ENCODE peak calls at places on chromosome 7, in four cellular contexts. D is GM12878, T is HepG2, F is H1. Z is an unnamed sample.

GRCh38 chr7:38040831-38041230 is 120.4 kb downstream of the EPDR1 start:
- DNase-seq in F (no peak), T (no peak), D (no peak), Z (peak; percentile 57)

GRCh38 chr7:127391591-127392181 is 822 bp downstream of the ZNF800 start:
- DNase-seq in T (no peak), F (no peak), D (no peak), Z (no peak)

GRCh38 chr7:111561659-111561908 is 708 bp downstream of the IMMP2L start:
- DNase-seq in F (no peak), T (no peak), D (no peak), Z (no peak)

GRCh38 chr7:100673942-100674431 is 447 bp downstream of the GNB2 start:
- DNase-seq in F (no peak), T (no peak), D (no peak), Z (peak; percentile 69)

GRCh38 chr7:87886875-87887274 is 10.6 kb downstream of the DBF4 start:
- DNase-seq in D (no peak), F (no peak), T (peak; percentile 20), Z (peak; percentile 17)

GRCh38 chr7:81161459-81162075 is 242.7 kb upstream of the SEMA3C start:
- DNase-seq in F (no peak), D (no peak), T (peak; percentile 65), Z (no peak)

GRCh38 chr7:44959956-44960640 is 18.7 kb downstream of the MYO1G start:
- DNase-seq in F (no peak), D (no peak), T (no peak), Z (peak; percentile 15)

GRCh38 chr7:2661096-2661449 is 26.9 kb upstream of the AMZ1 start:
- DNase-seq in T (no peak), D (no peak), F (no peak), Z (no peak)

GRCh38 chr7:134480730-134481129 is 21.8 kb upstream of the AKR1B1 start:
- DNase-seq in T (peak; percentile 78), F (no peak), D (no peak), Z (no peak)

GRCh38 chr7:145224775-145225174 is 388.9 kb upstream of the TPK1 start:
- DNase-seq in F (no peak), T (no peak), D (no peak), Z (no peak)

GRCh38 chr7:24786306-24786705 is 29.0 kb upstream of the GSDME start:
- DNase-seq in D (no peak), F (no peak), T (no peak), Z (no peak)

GRCh38 chr7:53087274-53087673 is 51.8 kb downstream of the POM121L12 start:
- DNase-seq in F (no peak), T (no peak), D (no peak), Z (no peak)

GRCh38 chr7:7565746-7566650 is 686 bp upstream of the MIOS start:
- DNase-seq in D (no peak), T (peak; percentile 21), F (no peak), Z (peak; percentile 47)

GRCh38 chr7:37942934-37943610 is 22.6 kb downstream of the EPDR1 start:
- DNase-seq in D (peak; percentile 33), T (peak; percentile 100), F (no peak), Z (peak; percentile 12)

GRCh38 chr7:30837581-30837980 is 66.4 kb downstream of the MINDY4 start:
- DNase-seq in F (no peak), D (no peak), T (no peak), Z (no peak)

GRCh38 chr7:139709460-139709859 is 68.3 kb downstream of the HIPK2 start:
- DNase-seq in F (no peak), D (no peak), T (no peak), Z (peak; percentile 84)

GRCh38 chr7:55593172-55593514 is 20.8 kb upstream of the VOPP1 start:
- DNase-seq in T (no peak), F (no peak), D (no peak), Z (no peak)

GRCh38 chr7:55594870-55595269 is 22.6 kb upstream of the VOPP1 start:
- DNase-seq in T (no peak), F (no peak), D (no peak), Z (no peak)

GRCh38 chr7:55592492-55592891 is 20.2 kb upstream of the VOPP1 start:
- DNase-seq in T (no peak), F (no peak), D (no peak), Z (no peak)

GRCh38 chr7:55594414-55594813 is 22.1 kb upstream of the VOPP1 start:
- DNase-seq in F (no peak), D (no peak), T (no peak), Z (no peak)

DNA sequence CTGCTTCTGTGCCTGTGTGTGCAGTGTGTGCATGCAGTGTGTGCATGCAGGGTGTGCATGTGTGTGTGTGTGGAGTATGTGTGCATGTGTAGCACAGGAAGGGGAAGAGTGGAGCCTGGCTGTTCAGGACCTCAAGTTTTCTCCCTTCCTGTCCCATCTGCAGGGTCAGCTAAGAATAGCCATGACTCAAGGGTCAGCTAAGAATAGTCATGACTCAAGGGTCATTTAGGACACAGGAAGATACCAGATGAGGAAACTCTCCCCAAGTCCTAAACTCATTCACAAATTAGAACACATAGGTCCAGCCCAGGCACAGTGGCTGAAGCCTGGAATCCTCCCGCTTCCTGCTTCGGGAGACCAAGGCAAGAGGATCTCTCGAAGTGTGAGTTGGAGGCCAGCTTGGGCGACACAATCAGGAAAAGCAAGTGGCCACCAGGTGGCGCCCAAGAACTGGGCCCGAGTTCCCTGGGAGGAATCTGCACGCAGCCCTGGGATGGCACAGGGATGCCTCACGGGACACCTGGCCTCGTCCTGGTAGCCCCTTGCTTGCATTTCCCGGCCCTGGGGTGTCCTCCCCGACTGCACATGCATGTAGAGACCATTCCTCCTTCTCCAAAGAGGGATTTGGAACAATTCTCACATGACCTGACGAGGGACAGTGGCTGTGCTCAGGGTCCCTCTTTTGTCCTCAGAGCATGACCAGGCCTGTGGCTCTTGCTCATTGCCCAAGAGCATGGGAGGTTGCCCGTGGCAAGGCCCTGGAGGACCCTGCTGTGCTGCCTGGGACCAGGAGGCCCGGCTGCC is 21.4 kb upstream of the VOPP1 start:
- DNase-seq in D (no peak), F (no peak), T (peak; percentile 38), Z (peak; percentile 80)
- TF ChIP-seq TCF12 in D (no peak), F (no peak), T (no peak), Z (no peak)

GRCh38 chr7:32244806-32245345 is 174.7 kb upstream of the PDE1C start:
- DNase-seq in T (no peak), F (no peak), D (no peak), Z (no peak)

GRCh38 chr7:32239764-32240163 is 169.6 kb upstream of the PDE1C start:
- DNase-seq in T (no peak), D (no peak), F (no peak), Z (no peak)

GRCh38 chr7:32241636-32242035 is 171.4 kb upstream of the PDE1C start:
- DNase-seq in F (no peak), D (no peak), T (no peak), Z (no peak)

GRCh38 chr7:32242436-32242835 is 172.2 kb upstream of the PDE1C start:
- DNase-seq in D (no peak), F (no peak), T (no peak), Z (no peak)

DNA sequence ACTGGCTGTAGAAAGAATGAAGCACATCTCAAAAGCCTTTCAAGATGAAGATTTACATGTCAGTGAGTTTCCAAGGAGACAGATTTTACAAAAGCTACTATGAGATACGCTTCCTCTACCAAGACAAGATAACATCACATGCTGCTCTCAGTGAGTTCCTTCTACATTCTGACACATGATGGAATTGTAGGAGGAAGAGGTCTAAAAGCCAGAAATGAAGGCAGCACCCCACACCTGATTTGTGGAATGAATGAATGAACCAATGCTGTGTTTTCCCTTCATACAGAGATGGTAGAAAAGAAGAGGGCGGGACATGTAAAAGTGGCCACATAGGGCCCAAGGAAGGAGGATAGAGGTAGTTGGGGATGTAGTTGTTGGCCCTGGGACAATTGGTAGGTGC is 173.7 kb upstream of the PDE1C start:
- DNase-seq in D (no peak), T (no peak), F (no peak), Z (no peak)
- TF ChIP-seq TCF12 in D (no peak), T (no peak), F (no peak), Z (no peak)

GRCh38 chr7:156067156-156067555 is 254.9 kb upstream of the SHH start:
- DNase-seq in F (no peak), T (no peak), D (no peak), Z (no peak)

GRCh38 chr7:156063241-156063810 is 251.1 kb upstream of the SHH start:
- DNase-seq in T (no peak), D (no peak), F (no peak), Z (no peak)

GRCh38 chr7:156065400-156065799 is 253.1 kb upstream of the SHH start:
- DNase-seq in T (no peak), D (no peak), F (no peak), Z (no peak)

GRCh38 chr7:156062286-156062685 is 250.0 kb upstream of the SHH start:
- DNase-seq in D (no peak), F (no peak), T (no peak), Z (no peak)

GRCh38 chr7:156064921-156065386 is 252.7 kb upstream of the SHH start:
- DNase-seq in F (no peak), T (peak; percentile 15), D (no peak), Z (no peak)
- TF ChIP-seq TCF12 in F (no peak), T (no peak), D (no peak), Z (no peak)

GRCh38 chr7:20030417-20030816 is 186.8 kb downstream of the MACC1 start:
- DNase-seq in D (peak; percentile 45), F (no peak), T (no peak), Z (no peak)

GRCh38 chr7:20035279-20035875 is 181.8 kb downstream of the MACC1 start:
- DNase-seq in F (no peak), T (no peak), D (no peak), Z (no peak)

GRCh38 chr7:20030915-20031362 is 186.2 kb downstream of the MACC1 start:
- DNase-seq in D (peak; percentile 50), F (no peak), T (no peak), Z (no peak)

DNA sequence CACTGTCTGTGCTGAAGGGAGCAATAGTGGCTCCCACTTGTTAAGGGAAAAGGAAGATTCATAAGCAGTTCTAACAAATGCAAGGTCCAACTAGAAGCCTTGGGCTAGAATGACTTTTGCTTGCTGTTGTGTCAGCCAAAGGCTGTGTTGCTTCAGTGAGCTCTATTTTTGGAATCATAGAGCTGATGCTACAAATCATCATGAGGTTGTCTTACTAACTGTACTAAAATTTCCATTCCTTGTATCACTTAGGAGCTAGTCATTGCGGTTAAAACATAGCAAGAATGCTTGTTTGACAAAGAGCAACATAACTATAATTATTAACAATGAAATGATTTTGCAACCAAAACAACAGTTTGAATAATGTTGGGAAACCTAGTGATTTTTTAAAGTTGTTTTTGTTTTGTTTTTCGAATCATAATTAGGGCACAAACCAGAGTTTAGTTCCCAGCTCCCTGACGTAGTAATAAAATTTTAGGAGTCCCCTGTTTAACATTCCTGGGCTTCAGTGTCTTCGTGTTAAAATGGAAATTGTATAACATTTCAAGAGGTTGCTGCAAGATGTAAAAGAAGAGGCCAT is 183.5 kb downstream of the MACC1 start:
- DNase-seq in T (no peak), F (no peak), D (no peak), Z (no peak)
- TF ChIP-seq TCF12 in T (no peak), F (no peak), D (no peak), Z (peak; percentile 64)

GRCh38 chr7:6430271-6430940 is 17.3 kb downstream of the DAGLB start:
- DNase-seq in D (no peak), T (no peak), F (no peak), Z (peak; percentile 67)
- TF ChIP-seq TCF12 in D (no peak), T (no peak), F (no peak), Z (no peak)

Z was measured in SK-N-SH.